ENCODE peak calls at places on chromosomes 6 and 20, in four cellular contexts. P is heart right ventricle, Y is cardiac muscle cell, V is HFF-Myc. H is an unnamed sample.

GRCh38 chr20:46872315-46873211 is 22.1 kb upstream of the EYA2 start:
- DNase-seq in V (no peak), P (no peak), Y (no peak), H (peak)

GRCh38 chr6:14804444-14805210 is 441.2 kb upstream of the JARID2 start:
- DNase-seq in Y (peak), V (no peak), P (peak), H (peak)

GRCh38 chr20:3251806-3252205 is 12.8 kb upstream of the SLC4A11 start:
- DNase-seq in V (no peak), P (no peak), Y (no peak), H (no peak)

GRCh38 chr6:157579467-157580031 is 198.6 kb downstream of the ZDHHC14 start:
- DNase-seq in V (no peak), P (no peak), Y (no peak), H (peak)

GRCh38 chr6:150301871-150302800 is 66.7 kb upstream of the IYD start:
- DNase-seq in P (no peak), Y (no peak), V (no peak), H (peak)

GRCh38 chr6:146916435-146917015 is 287.7 kb upstream of the STXBP5 start:
- DNase-seq in P (no peak), V (no peak), Y (no peak), H (no peak)

GRCh38 chr20:45826381-45827019 is 612 bp downstream of the TNNC2 start:
- DNase-seq in Y (peak), P (no peak), V (no peak), H (no peak)

GRCh38 chr6:93789532-93789931 is 370.2 kb upstream of the EPHA7 start:
- DNase-seq in V (no peak), P (no peak), Y (no peak), H (no peak)

GRCh38 chr6:84648444-84648843 is 116.0 kb downstream of the TBX18 start:
- DNase-seq in P (no peak), V (no peak), Y (no peak), H (no peak)

GRCh38 chr20:36872857-36873256 is 3.1 kb upstream of the TLDC2 start:
- DNase-seq in V (no peak), P (no peak), Y (no peak), H (no peak)

GRCh38 chr6:54981647-54982046 is 135.1 kb downstream of the FAM83B start:
- DNase-seq in V (peak), Y (no peak), P (no peak), H (no peak)

GRCh38 chr6:46221221-46221793 is 50.5 kb upstream of the ENPP5 start:
- DNase-seq in V (peak), Y (peak), P (no peak), H (peak)

GRCh38 chr6:20681243-20681684 is 147.0 kb downstream of the CDKAL1 start:
- DNase-seq in P (no peak), V (no peak), Y (no peak), H (no peak)

GRCh38 chr6:84596488-84596887 is 167.9 kb downstream of the TBX18 start:
- DNase-seq in Y (no peak), V (no peak), P (no peak), H (no peak)

GRCh38 chr6:35624341-35625070 is 64.2 kb downstream of the FKBP5 start:
- DNase-seq in Y (peak), P (no peak), V (no peak), H (no peak)

GRCh38 chr20:3045042-3045815 is 623 bp upstream of the MRPS26 start:
- DNase-seq in V (no peak), P (peak), Y (peak), H (peak)

GRCh38 chr6:118644007-118644406 is 7.4 kb downstream of the CEP85L start:
- DNase-seq in Y (no peak), V (no peak), P (no peak), H (no peak)

GRCh38 chr20:38167851-38168760 is 3.0 kb upstream of the TGM2 start:
- DNase-seq in V (peak), P (peak), Y (no peak), H (peak)

GRCh38 chr20:38167466-38167850 is 2.4 kb upstream of the TGM2 start:
- DNase-seq in V (no peak), P (no peak), Y (no peak), H (no peak)

GRCh38 chr20:38170219-38170902 is 5.3 kb upstream of the TGM2 start:
- DNase-seq in P (no peak), Y (no peak), V (no peak), H (no peak)

GRCh38 chr20:38169636-38170035 is 4.6 kb upstream of the TGM2 start:
- DNase-seq in Y (no peak), V (no peak), P (no peak), H (no peak)

DNA sequence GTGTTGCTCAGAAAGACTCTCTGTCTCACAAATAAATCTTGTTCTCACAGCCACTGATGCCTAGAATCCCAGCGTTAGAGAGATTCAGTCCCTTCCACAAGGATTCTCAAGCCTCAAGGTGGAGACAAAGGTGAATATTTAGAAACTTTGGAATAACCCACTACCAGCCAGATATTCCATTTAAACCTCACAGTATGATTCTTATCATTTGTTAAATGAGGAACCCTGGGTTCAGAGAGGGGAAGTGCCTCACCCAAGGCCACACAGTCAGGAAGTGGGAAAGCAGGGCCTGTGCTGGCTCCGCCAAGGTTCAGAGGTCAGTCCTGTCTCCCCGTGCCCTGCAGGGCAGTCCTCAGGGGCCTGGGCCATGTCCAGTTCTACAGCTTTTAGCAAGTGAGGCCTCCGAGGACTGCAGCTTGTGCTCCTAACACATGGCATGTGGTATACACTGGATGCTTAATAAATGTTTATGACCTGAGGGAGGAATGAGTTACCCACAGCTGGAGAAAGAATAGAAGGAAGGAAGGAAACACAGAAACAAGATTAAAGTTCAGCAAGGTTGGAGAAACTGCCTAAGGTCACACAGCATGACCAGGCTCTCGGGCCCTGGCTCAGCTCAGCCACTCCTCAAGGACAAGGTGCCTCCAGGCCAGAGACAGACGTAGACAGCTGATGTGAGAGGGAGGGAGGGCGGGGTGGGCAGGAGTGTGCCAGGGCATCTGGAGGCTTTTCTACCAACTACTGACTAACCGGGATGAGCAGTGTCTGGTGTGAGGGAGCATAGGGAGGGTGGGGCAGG is 3.9 kb upstream of the TGM2 start:
- DNase-seq in P (no peak), V (no peak), Y (no peak), H (no peak)
- TF ChIP-seq CTCF in P (no peak), V (no peak), Y (no peak), H (no peak)

GRCh38 chr20:24208652-24209051 is 220.1 kb upstream of the GGTLC1 start:
- DNase-seq in V (no peak), P (no peak), Y (peak), H (no peak)
- TF ChIP-seq CTCF in V (no peak), P (no peak), Y (no peak), H (no peak)

DNA sequence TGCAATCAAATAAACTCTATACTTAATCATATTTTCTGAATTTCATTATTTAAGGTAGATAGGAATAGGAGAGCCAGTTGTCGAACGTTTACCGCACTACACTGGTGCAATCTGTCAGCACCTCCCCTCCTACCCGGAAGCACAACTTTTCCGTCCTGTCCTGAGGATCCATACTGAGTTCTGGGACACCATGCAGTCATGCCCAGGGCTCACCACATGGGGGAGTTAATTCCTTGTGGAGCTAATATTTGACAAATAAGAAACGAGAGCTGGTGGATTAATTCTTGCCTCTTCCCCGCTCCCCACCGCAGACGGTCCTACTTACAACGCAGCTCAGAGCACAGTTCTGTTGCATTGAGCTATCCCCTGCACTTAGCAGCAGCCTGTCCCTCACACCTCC is 107.7 kb upstream of the RALGAPA2 start:
- DNase-seq in P (no peak), Y (peak), V (no peak), H (no peak)
- TF ChIP-seq CTCF in P (peak), Y (peak), V (no peak), H (no peak)

GRCh38 chr6:161618816-161619454 is 345.1 kb upstream of the AGPAT4 start:
- DNase-seq in Y (peak), P (peak), V (peak), H (peak)
- TF ChIP-seq CTCF in Y (peak), P (peak), V (peak), H (peak)

GRCh38 chr20:63495167-63495720 is 3.6 kb downstream of the EEF1A2 start:
- DNase-seq in Y (no peak), P (no peak), V (no peak), H (no peak)

GRCh38 chr20:63497138-63497945 is 1.5 kb downstream of the EEF1A2 start:
- DNase-seq in P (no peak), Y (no peak), V (no peak), H (no peak)

GRCh38 chr20:63497946-63498935 is 642 bp downstream of the EEF1A2 start:
- DNase-seq in Y (peak), V (no peak), P (no peak), H (peak)

GRCh38 chr20:63495771-63496403 is 3.0 kb downstream of the EEF1A2 start:
- DNase-seq in P (peak), V (no peak), Y (peak), H (peak)

GRCh38 chr20:63496404-63497120 is 2.3 kb downstream of the EEF1A2 start:
- DNase-seq in P (no peak), Y (no peak), V (no peak), H (no peak)
- TF ChIP-seq CTCF in P (peak), Y (no peak), V (peak), H (peak)

DNA sequence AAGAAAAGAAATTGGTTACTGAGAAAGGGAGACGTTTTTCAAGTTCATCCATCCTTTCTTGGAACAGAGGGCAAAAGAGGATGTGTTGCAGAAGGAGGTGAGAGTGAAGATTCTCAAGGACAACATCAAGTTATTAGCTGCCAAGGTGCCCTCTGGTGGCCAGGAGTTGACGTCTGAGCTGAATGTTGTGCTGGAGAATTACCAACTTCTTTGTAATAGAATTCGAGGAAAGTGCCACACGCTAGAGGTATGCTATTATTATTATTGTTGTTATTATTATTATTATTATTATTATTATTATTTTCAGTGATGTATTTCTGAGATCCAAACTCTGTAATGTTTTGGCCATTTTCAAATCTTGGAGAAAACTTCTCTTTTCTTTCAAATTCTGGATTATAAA is 197.0 kb downstream of the UTRN start:
- DNase-seq in V (peak), P (peak), Y (peak), H (peak)
- TF ChIP-seq CTCF in V (peak), P (peak), Y (peak), H (peak)

GRCh38 chr6:130982060-130982459 is 81.0 kb downstream of the EPB41L2 start:
- DNase-seq in P (no peak), V (no peak), Y (no peak), H (no peak)
- TF ChIP-seq CTCF in P (no peak), V (no peak), Y (no peak), H (no peak)